ENCODE peak calls at places on chromosomes 11 and 22, in six cellular contexts. One of them, this sample, is unnamed.

GRCh38 chr22:50506611-50507420 is 686 bp downstream of the LMF2 start:
- DNase-seq in neuronal stem cell: no peak
- DNase-seq in H9: peak
- DNase-seq in IMR-90: no peak
- DNase-seq in H1: no peak
- DNase-seq in trophoblast cell: peak
- DNase-seq in this sample: peak

GRCh38 chr22:49600891-49601431 is 226.7 kb downstream of the BRD1 start:
- DNase-seq in neuronal stem cell: no peak
- DNase-seq in H9: no peak
- DNase-seq in IMR-90: no peak
- DNase-seq in H1: no peak
- DNase-seq in trophoblast cell: no peak
- DNase-seq in this sample: no peak

GRCh38 chr11:75440960-75441803 is 8.2 kb upstream of the KLHL35 start:
- DNase-seq in neuronal stem cell: no peak
- DNase-seq in H9: no peak
- DNase-seq in IMR-90: no peak
- DNase-seq in H1: no peak
- DNase-seq in trophoblast cell: no peak
- DNase-seq in this sample: no peak

GRCh38 chr22:17578129-17578754 is 14.9 kb downstream of the SLC25A18 start:
- DNase-seq in neuronal stem cell: no peak
- DNase-seq in H9: no peak
- DNase-seq in IMR-90: peak
- DNase-seq in H1: no peak
- DNase-seq in trophoblast cell: no peak
- DNase-seq in this sample: peak

GRCh38 chr22:33515733-33516297 is 404.5 kb downstream of the LARGE1 start:
- DNase-seq in neuronal stem cell: no peak
- DNase-seq in H9: no peak
- DNase-seq in IMR-90: no peak
- DNase-seq in H1: no peak
- DNase-seq in trophoblast cell: no peak
- DNase-seq in this sample: no peak

GRCh38 chr11:12137005-12137690 is 26.8 kb downstream of the MICAL2 start:
- DNase-seq in neuronal stem cell: no peak
- DNase-seq in H9: no peak
- DNase-seq in IMR-90: no peak
- DNase-seq in H1: no peak
- DNase-seq in trophoblast cell: no peak
- DNase-seq in this sample: no peak

GRCh38 chr11:75035911-75036536 is 47.3 kb downstream of the NEU3 start:
- DNase-seq in neuronal stem cell: no peak
- DNase-seq in H9: peak
- DNase-seq in IMR-90: no peak
- DNase-seq in H1: no peak
- DNase-seq in trophoblast cell: peak
- DNase-seq in this sample: no peak

GRCh38 chr11:33000181-33000580 is 15.5 kb upstream of the DEPDC7 start:
- DNase-seq in neuronal stem cell: no peak
- DNase-seq in H9: no peak
- DNase-seq in IMR-90: peak
- DNase-seq in H1: no peak
- DNase-seq in trophoblast cell: peak
- DNase-seq in this sample: peak

GRCh38 chr11:109547356-109548027 is 125.5 kb downstream of the C11orf87 start:
- DNase-seq in neuronal stem cell: no peak
- DNase-seq in H9: no peak
- DNase-seq in IMR-90: peak
- DNase-seq in H1: no peak
- DNase-seq in trophoblast cell: no peak
- DNase-seq in this sample: peak

GRCh38 chr11:73312806-73313403 is 4.8 kb downstream of the ARHGEF17 start:
- DNase-seq in neuronal stem cell: no peak
- DNase-seq in H9: no peak
- DNase-seq in IMR-90: peak
- DNase-seq in H1: no peak
- DNase-seq in trophoblast cell: no peak
- DNase-seq in this sample: peak

GRCh38 chr22:21568207-21569075 is 927 bp downstream of the UBE2L3 start:
- DNase-seq in neuronal stem cell: no peak
- DNase-seq in H9: no peak
- DNase-seq in IMR-90: peak
- DNase-seq in H1: no peak
- DNase-seq in trophoblast cell: no peak
- DNase-seq in this sample: peak

GRCh38 chr11:67489203-67489859 is 6.5 kb downstream of the AIP start:
- DNase-seq in neuronal stem cell: no peak
- DNase-seq in H9: no peak
- DNase-seq in IMR-90: no peak
- DNase-seq in H1: no peak
- DNase-seq in trophoblast cell: no peak
- DNase-seq in this sample: no peak

GRCh38 chr11:121514401-121514981 is 61.7 kb upstream of the SORL1-AS1 start:
- DNase-seq in neuronal stem cell: no peak
- DNase-seq in H9: no peak
- DNase-seq in IMR-90: no peak
- DNase-seq in H1: no peak
- DNase-seq in trophoblast cell: no peak
- DNase-seq in this sample: no peak

GRCh38 chr11:121512468-121513465 is 60.0 kb upstream of the SORL1-AS1 start:
- DNase-seq in neuronal stem cell: no peak
- DNase-seq in H9: no peak
- DNase-seq in IMR-90: no peak
- DNase-seq in H1: no peak
- DNase-seq in trophoblast cell: no peak
- DNase-seq in this sample: no peak

GRCh38 chr11:121508449-121508848 is 55.7 kb upstream of the SORL1-AS1 start:
- DNase-seq in neuronal stem cell: peak
- DNase-seq in H9: no peak
- DNase-seq in IMR-90: no peak
- DNase-seq in H1: no peak
- DNase-seq in trophoblast cell: no peak
- DNase-seq in this sample: no peak

GRCh38 chr11:121513807-121514206 is 61.0 kb upstream of the SORL1-AS1 start:
- DNase-seq in neuronal stem cell: no peak
- DNase-seq in H9: no peak
- DNase-seq in IMR-90: no peak
- DNase-seq in H1: no peak
- DNase-seq in trophoblast cell: no peak
- DNase-seq in this sample: no peak

DNA sequence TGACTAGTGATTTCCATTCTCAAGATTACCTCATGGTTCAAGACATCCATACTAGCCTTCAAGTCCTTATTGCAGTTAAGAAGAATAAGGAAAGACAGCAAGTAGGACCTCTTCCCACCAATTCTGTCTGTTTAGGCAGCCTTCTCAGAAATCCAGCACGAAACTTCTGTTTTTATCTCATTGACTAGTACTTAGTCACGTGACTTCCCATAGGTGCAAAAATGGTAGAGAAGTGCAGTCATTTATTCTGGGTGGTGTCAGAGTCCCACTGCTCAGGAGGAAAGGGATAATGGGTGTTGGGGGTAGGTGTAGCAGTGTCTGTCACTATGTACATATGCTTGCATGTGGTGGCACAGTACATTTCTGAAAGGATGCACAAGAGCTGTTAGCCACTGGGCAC is 57.7 kb upstream of the SORL1-AS1 start:
- DNase-seq in neuronal stem cell: no peak
- DNase-seq in H9: no peak
- DNase-seq in IMR-90: no peak
- DNase-seq in H1: no peak
- DNase-seq in trophoblast cell: no peak
- DNase-seq in this sample: no peak
- H3K14ac ChIP-seq in neuronal stem cell: no peak
- H3K14ac ChIP-seq in H9: no peak
- H3K14ac ChIP-seq in IMR-90: no peak
- H3K14ac ChIP-seq in H1: no peak
- H3K14ac ChIP-seq in trophoblast cell: no peak
- H3K14ac ChIP-seq in this sample: no peak

DNA sequence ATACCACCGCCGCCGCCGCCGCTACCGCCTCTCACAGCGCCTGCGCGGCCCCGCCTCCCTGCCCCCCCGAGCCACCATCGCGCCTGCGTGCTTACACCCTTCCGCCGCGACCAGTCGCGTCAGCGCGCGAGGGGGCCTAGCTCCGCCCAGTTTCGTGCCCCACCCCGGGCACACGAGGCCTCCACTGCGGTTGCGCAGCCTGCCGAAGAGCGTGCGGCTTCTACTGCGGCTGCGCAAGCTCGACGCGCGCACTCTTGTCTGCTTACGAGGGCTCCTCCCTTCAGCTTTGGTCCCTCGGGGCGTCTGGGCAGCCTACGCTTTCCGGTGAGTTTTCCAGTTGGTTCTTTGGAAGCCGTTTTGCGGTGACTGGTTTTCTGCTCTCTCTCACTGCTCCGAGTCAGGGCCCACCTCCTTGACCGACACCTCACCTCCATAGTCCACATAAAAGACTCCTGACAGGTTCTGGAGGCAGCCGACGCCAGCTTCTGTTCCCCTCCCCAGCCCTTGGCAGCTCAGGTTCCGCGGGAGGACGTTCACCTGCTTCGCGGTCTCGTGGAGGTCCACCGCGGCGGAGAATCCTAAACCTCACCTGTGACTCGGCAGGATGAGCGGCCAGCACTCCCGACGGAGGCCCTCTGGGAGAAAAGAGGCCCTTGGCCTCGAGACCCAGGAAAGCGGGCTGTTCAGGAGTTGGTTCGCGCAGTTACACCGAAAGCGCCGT is at the start of gene PITPNB:
- DNase-seq in neuronal stem cell: peak
- DNase-seq in H9: peak
- DNase-seq in IMR-90: peak
- DNase-seq in H1: peak
- DNase-seq in trophoblast cell: peak
- DNase-seq in this sample: peak
- H3K23ac ChIP-seq in neuronal stem cell: peak
- H3K23ac ChIP-seq in H9: no peak
- H3K23ac ChIP-seq in IMR-90: peak
- H3K23ac ChIP-seq in H1: no peak
- H3K23ac ChIP-seq in trophoblast cell: no peak
- H3K23ac ChIP-seq in this sample: no peak

GRCh38 chr22:43483669-43484068 is 71.9 kb downstream of the MPPED1 start:
- DNase-seq in neuronal stem cell: no peak
- DNase-seq in H9: no peak
- DNase-seq in IMR-90: no peak
- DNase-seq in H1: no peak
- DNase-seq in trophoblast cell: no peak
- DNase-seq in this sample: no peak
- H3K14ac ChIP-seq in neuronal stem cell: no peak
- H3K14ac ChIP-seq in H9: no peak
- H3K14ac ChIP-seq in IMR-90: no peak
- H3K14ac ChIP-seq in H1: no peak
- H3K14ac ChIP-seq in trophoblast cell: no peak
- H3K14ac ChIP-seq in this sample: no peak

DNA sequence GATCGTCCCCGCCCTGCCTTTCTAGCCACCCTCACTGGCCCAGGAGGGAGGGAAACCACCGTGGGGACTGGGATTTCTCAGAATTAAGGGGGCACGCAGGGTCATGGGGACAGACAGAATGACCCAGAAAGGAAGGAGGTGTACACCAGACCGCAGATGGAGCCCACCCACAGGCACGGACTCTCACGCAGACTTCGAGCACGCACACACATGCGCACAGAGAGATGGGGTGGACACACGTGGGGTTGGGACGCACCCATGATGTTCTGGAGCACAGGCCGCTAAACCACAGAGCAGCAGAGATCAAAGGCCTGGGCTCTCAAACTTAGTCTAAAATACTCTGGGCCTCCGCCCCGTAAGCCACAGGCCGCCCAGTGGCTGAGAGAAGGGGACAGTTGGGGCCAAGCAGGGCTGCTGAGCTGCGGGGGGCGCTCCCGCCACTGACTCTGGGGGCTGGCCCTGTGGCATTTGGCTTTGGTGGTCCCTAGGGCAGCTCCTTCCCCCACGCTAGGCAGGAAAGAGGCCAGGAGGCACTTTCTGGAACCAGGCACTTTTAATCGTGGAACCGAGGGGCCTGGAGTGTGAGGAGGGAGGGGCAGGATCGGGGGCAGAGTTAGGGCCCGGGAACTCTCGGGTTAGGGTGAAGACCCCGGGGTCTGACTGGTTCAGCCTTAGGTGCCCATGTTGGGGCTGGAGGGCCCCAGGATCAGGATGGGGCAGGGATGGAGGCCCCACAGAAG is 1.5 kb downstream of the IFITM5 start:
- DNase-seq in neuronal stem cell: no peak
- DNase-seq in H9: no peak
- DNase-seq in IMR-90: no peak
- DNase-seq in H1: no peak
- DNase-seq in trophoblast cell: no peak
- DNase-seq in this sample: no peak
- H3K23ac ChIP-seq in neuronal stem cell: peak
- H3K23ac ChIP-seq in H9: no peak
- H3K23ac ChIP-seq in IMR-90: no peak
- H3K23ac ChIP-seq in H1: no peak
- H3K23ac ChIP-seq in trophoblast cell: no peak
- H3K23ac ChIP-seq in this sample: no peak

DNA sequence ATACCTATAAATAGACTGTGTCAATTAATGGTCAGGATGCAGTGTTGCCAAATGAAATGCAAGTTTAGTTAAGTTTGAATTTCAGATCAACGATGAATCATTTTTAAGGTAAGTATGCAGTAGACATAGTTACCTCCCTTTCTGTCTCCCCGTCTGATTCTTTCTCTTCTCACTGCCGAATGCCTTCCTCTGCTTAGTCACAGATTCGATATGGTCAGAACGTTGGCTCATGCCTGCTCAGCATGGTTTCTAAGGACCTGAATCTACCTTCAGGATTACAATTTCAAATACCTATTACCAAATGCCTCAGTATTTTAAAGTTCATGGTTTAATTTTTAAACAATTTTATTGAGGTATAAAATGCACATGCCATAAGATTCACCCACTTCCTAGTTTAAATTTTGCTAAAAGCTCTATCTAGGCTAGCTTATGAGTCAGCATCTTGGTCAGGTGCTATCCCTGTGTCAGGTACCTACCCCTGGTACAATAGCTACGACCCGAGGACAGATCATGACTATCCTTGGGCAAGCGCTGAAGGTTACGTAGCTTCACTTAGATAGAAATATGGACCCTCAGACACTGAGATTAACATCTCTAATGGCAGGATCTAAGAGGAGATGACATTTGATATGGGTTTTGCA is 78.2 kb upstream of the SPON1 start:
- DNase-seq in neuronal stem cell: no peak
- DNase-seq in H9: no peak
- DNase-seq in IMR-90: no peak
- DNase-seq in H1: no peak
- DNase-seq in trophoblast cell: peak
- DNase-seq in this sample: no peak
- H3K14ac ChIP-seq in neuronal stem cell: no peak
- H3K14ac ChIP-seq in H9: no peak
- H3K14ac ChIP-seq in IMR-90: no peak
- H3K14ac ChIP-seq in H1: no peak
- H3K14ac ChIP-seq in trophoblast cell: no peak
- H3K14ac ChIP-seq in this sample: no peak

This sample was measured in mesenchymal stem cell.